ENCODE peak calls at places on chromosomes 16 and 17, in five cellular contexts. S is sigmoid colon; R is effector memory CD4-positive, alpha-beta T cell; N is ovary; Q is SK-N-SH. J is an unnamed sample.
A peak's percentile ranks its signal among the peaks of the same experiment; 100 is the strongest.

GRCh38 chr16:46895399-46896313 is 11.5 kb downstream of the GPT2 start:
- DNase-seq in S (no peak), R (no peak), N (no peak), Q (no peak), J (peak; percentile 54)

GRCh38 chr17:62644487-62645173 is 17.2 kb downstream of the MRC2 start:
- DNase-seq in S (peak; percentile 56), R (no peak), N (no peak), Q (peak; percentile 94), J (peak; percentile 87)

GRCh38 chr16:28863929-28864886 is 565 bp downstream of the SH2B1 start:
- DNase-seq in S (peak; percentile 78), R (no peak), N (peak; percentile 48), Q (peak; percentile 60), J (no peak)

GRCh38 chr16:47713225-47713595 is 252.1 kb downstream of the PHKB start:
- DNase-seq in S (no peak), R (no peak), N (no peak), Q (peak; percentile 41), J (no peak)

GRCh38 chr16:29760567-29761279 is 14.9 kb upstream of the C16orf54 start:
- DNase-seq in S (no peak), R (no peak), N (no peak), Q (no peak), J (no peak)

GRCh38 chr16:87060026-87060986 is 256.9 kb downstream of the C16orf95 start:
- DNase-seq in S (no peak), R (no peak), N (peak; percentile 40), Q (no peak), J (peak; percentile 67)

GRCh38 chr16:339680-340079 is 12.8 kb downstream of the AXIN1 start:
- DNase-seq in S (no peak), R (no peak), N (no peak), Q (no peak), J (no peak)

GRCh38 chr16:8561496-8561895 is 28.8 kb downstream of the TMEM114 start:
- DNase-seq in S (no peak), R (no peak), N (no peak), Q (no peak), J (no peak)

GRCh38 chr16:73976661-73977060 is 320.0 kb upstream of the PSMD7 start:
- DNase-seq in S (no peak), R (no peak), N (no peak), Q (no peak), J (no peak)

GRCh38 chr17:29714146-29714545 is 91.4 kb upstream of the CORO6 start:
- DNase-seq in S (no peak), R (no peak), N (no peak), Q (no peak), J (no peak)

GRCh38 chr17:34721326-34721725 is 141.9 kb downstream of the TMEM132E start:
- DNase-seq in S (no peak), R (no peak), N (no peak), Q (no peak), J (peak; percentile 32)

GRCh38 chr16:11794447-11794846 is 2.6 kb downstream of the ZC3H7A start:
- DNase-seq in S (no peak), R (no peak), N (no peak), Q (no peak), J (no peak)

GRCh38 chr16:77898671-77899211 is 110.4 kb downstream of the VAT1L start:
- DNase-seq in S (no peak), R (no peak), N (no peak), Q (no peak), J (no peak)

GRCh38 chr16:1260101-1260670 is 4.3 kb downstream of the TPSD1 start:
- DNase-seq in S (no peak), R (no peak), N (no peak), Q (no peak), J (no peak)

GRCh38 chr17:21540502-21540901 is 151.8 kb upstream of the KCNJ18 start:
- DNase-seq in S (no peak), R (no peak), N (no peak), Q (no peak), J (no peak)

GRCh38 chr16:86534779-86535605 is 20.0 kb downstream of the MTHFSD start:
- DNase-seq in S (peak; percentile 63), R (no peak), N (no peak), Q (no peak), J (no peak)

GRCh38 chr17:66165537-66166123 is 26.3 kb downstream of the CEP112 start:
- DNase-seq in S (no peak), R (no peak), N (no peak), Q (peak; percentile 78), J (no peak)

GRCh38 chr17:73334771-73335513 is 23.1 kb upstream of the CDC42EP4 start:
- DNase-seq in S (no peak), R (no peak), N (no peak), Q (peak; percentile 16), J (no peak)

GRCh38 chr17:40445769-40446468 is 2.7 kb downstream of the IGFBP4 start:
- DNase-seq in S (no peak), R (no peak), N (no peak), Q (no peak), J (no peak)

GRCh38 chr17:7233701-7234099 is 617 bp downstream of the DVL2 start:
- DNase-seq in S (no peak), R (no peak), N (no peak), Q (no peak), J (no peak)

GRCh38 chr17:68541816-68542215 is 29.6 kb downstream of the PRKAR1A start:
- DNase-seq in S (no peak), R (no peak), N (no peak), Q (no peak), J (no peak)

GRCh38 chr17:36611345-36612072 is 10.1 kb downstream of the MRM1 start:
- DNase-seq in S (no peak), R (no peak), N (no peak), Q (no peak), J (no peak)

GRCh38 chr17:51850206-51850605 is 308.3 kb downstream of the CA10 start:
- DNase-seq in S (no peak), R (no peak), N (no peak), Q (no peak), J (peak; percentile 65)

GRCh38 chr16:85233520-85233919 is 121.2 kb upstream of the CIBAR2 start:
- DNase-seq in S (no peak), R (no peak), N (no peak), Q (no peak), J (no peak)

GRCh38 chr17:2560658-2561057 is 32.8 kb upstream of the PAFAH1B1 start:
- DNase-seq in S (no peak), R (no peak), N (no peak), Q (no peak), J (no peak)

GRCh38 chr17:70906808-70907207 is 737.5 kb downstream of the KCNJ2 start:
- DNase-seq in S (no peak), R (no peak), N (no peak), Q (peak; percentile 64), J (no peak)

GRCh38 chr16:48158296-48158695 is 2.5 kb upstream of the ABCC12 start:
- DNase-seq in S (no peak), R (no peak), N (no peak), Q (no peak), J (no peak)

GRCh38 chr16:86324320-86324719 is 186.0 kb upstream of the FOXF1 start:
- DNase-seq in S (peak; percentile 65), R (no peak), N (no peak), Q (no peak), J (no peak)

GRCh38 chr16:81838794-81839193 is 59.7 kb downstream of the PLCG2 start:
- DNase-seq in S (no peak), R (no peak), N (no peak), Q (no peak), J (no peak)

DNA sequence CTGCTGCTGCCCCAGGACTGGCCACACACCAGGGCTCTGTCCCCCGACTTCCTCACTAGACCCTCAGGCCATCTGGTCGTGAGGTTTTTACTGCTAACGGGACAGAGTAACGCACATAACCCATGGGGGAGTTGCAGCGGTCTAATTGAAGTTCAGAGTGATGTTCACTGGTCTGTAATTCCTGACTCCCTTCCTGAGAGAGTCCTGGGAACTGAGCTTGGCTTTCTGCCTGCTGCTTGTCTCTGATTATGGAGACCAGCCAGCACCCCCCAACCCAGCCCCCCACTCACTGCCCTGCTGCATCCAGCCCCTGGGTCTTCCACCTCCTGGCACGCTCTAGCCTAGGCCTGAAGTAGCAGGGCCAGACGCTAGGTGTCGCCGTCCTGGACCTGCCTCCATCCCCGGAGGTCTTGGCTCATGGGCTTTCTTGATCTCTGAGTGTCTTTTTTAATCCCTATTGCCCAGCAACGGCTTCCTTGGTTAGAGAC is 192.9 kb downstream of the CCDC182 start:
- DNase-seq in S (no peak), R (no peak), N (peak; percentile 65), Q (peak; percentile 84), J (peak; percentile 95)
- H3K4me1 ChIP-seq in S (peaks cover 28% of the 10 kb centered on the region), R (no peaks in the 10 kb centered on the region), N (peaks cover 14% of the 10 kb centered on the region), Q (peaks cover 86% of the 10 kb centered on the region), J (peaks cover 36% of the 10 kb centered on the region)

GRCh38 chr16:57276596-57276995 is 7.9 kb downstream of the PLLP start:
- DNase-seq in S (peak; percentile 62), R (no peak), N (no peak), Q (no peak), J (no peak)
- H3K27ac ChIP-seq in S (no peak overlapping the region), R (no peak overlapping the region), N (no peak overlapping the region), Q (no peak overlapping the region), J (no peak overlapping the region)

GRCh38 chr17:17035920-17036319 is 6.3 kb upstream of the MPRIP start:
- DNase-seq in S (no peak), R (no peak), N (no peak), Q (no peak), J (no peak)
- H3K4me1 ChIP-seq in S (peaks cover 11% of the 10 kb centered on the region), R (no peaks in the 10 kb centered on the region), N (no peaks in the 10 kb centered on the region), Q (peaks cover 35% of the 10 kb centered on the region), J (peaks cover 9% of the 10 kb centered on the region)

GRCh38 chr17:77480509-77481215 is 339.9 kb downstream of the SEC14L1 start:
- DNase-seq in S (no peak), R (no peak), N (no peak), Q (peak; percentile 75), J (no peak)

GRCh38 chr17:77478281-77478680 is 337.5 kb downstream of the SEC14L1 start:
- DNase-seq in S (no peak), R (no peak), N (no peak), Q (no peak), J (no peak)

GRCh38 chr17:77479372-77479781 is 338.6 kb downstream of the SEC14L1 start:
- DNase-seq in S (no peak), R (no peak), N (no peak), Q (no peak), J (peak; percentile 82)

GRCh38 chr17:77478899-77479298 is 338.1 kb downstream of the SEC14L1 start:
- DNase-seq in S (peak; percentile 87), R (no peak), N (no peak), Q (no peak), J (no peak)

DNA sequence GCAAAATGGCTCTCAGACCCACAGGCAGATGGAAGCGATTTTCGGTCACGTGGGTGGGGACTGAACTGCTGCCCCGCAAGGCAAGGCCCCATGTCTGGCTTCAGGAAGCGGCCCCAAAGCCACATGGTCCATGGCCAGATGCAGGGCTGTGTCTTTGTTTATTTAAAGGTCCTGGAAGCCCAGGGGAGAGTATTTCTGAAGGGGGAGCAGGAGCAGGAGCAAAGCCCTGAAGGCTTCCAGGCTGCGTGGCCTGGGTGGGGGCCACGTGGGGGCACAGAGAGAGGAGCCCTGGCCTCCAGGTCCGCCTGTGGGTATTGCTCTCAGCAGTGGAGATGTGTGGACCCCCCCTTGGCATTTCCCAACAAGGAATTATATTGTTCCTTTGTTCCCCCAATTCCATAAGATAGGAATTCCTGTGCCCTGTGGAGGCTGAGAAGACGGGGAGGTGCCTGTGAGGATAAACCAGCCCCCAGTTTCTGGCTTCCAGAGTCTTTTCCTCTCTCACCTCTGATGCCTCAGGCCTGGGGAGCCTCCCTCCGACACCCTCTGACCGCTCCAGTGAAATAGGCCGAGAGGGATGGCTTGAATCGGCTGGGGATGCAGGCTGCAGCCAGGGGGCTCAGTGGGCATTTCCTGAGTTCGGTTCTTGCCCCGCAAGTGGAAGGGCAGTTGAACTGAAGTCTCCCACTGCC is 339.2 kb downstream of the SEC14L1 start:
- DNase-seq in S (no peak), R (no peak), N (no peak), Q (peak; percentile 95), J (peak; percentile 83)
- H3K27ac ChIP-seq in S (peak overlapping the region; percentile 90), R (peak overlapping the region; percentile 40), N (no peak overlapping the region), Q (peak overlapping the region; percentile 87), J (peak overlapping the region; percentile 48)

J was measured in endodermal cell.